ENCODE peak calls at places on chromosome 1, in nine cellular contexts. K is GM18507, L is left lobe of liver, B is bronchial epithelial cell, U is EH, Q is NCI-H1417 treated with DMSO at 0.1 percent for 48 hours, O is posterior vena cava, I is RWPE1, T is T-cell. S is an unnamed sample.
A peak's percentile ranks its signal among the peaks of the same experiment; 100 is the strongest.

GRCh38 chr1:67134692-67135091 is at the start of gene C1orf141:
- DNase-seq in O (no peak), T (no peak), B (no peak), Q (no peak), U (no peak), L (no peak), I (no peak), K (no peak), S (no peak)

GRCh38 chr1:109762821-109763645 is 690 bp downstream of the EPS8L3 start:
- DNase-seq in K (no peak), U (peak; percentile 81), T (no peak), Q (no peak), O (peak; percentile 75), L (peak; percentile 30), B (peak; percentile 56), I (peak; percentile 26), S (no peak)

GRCh38 chr1:21913258-21913657 is 23.9 kb downstream of the HSPG2 start:
- DNase-seq in Q (no peak), I (no peak), U (no peak), B (no peak), O (no peak), T (no peak), L (no peak), K (no peak), S (no peak)

GRCh38 chr1:15579683-15580047 is 5.2 kb downstream of the AGMAT start:
- DNase-seq in K (no peak), Q (no peak), I (no peak), T (no peak), B (no peak), L (peak; percentile 53), O (no peak), U (no peak), S (no peak)

GRCh38 chr1:27862671-27863551 is 9.4 kb upstream of the THEMIS2 start:
- DNase-seq in T (no peak), B (peak; percentile 100), I (peak; percentile 87), Q (no peak), U (peak; percentile 99), K (no peak), O (peak; percentile 88), L (peak; percentile 56), S (no peak)

GRCh38 chr1:228081578-228082259 is 789 bp upstream of the ARF1 start:
- DNase-seq in T (no peak), B (no peak), K (no peak), Q (no peak), L (no peak), U (peak; percentile 23), O (peak; percentile 73), I (no peak), S (no peak)

GRCh38 chr1:238281418-238281817 is 390.7 kb upstream of the ZP4 start:
- DNase-seq in L (no peak), B (no peak), I (no peak), O (no peak), Q (no peak), T (no peak), K (no peak), U (no peak), S (no peak)

GRCh38 chr1:12019858-12020509 is 686 bp downstream of the MIIP start:
- DNase-seq in O (no peak), B (no peak), L (no peak), K (no peak), U (peak; percentile 24), Q (no peak), I (peak; percentile 10), T (no peak), S (no peak)

GRCh38 chr1:43625063-43625780 is 24.7 kb upstream of the KDM4A start:
- DNase-seq in T (no peak), K (no peak), I (no peak), O (peak; percentile 50), Q (no peak), B (no peak), L (no peak), U (no peak), S (no peak)

GRCh38 chr1:181651276-181651675 is 168.0 kb downstream of the CACNA1E start:
- DNase-seq in T (no peak), Q (no peak), O (no peak), K (no peak), B (peak; percentile 41), L (no peak), U (no peak), I (no peak), S (no peak)

GRCh38 chr1:12368646-12369045 is 138.8 kb downstream of the VPS13D start:
- DNase-seq in I (no peak), L (no peak), T (no peak), Q (no peak), O (no peak), U (no peak), K (no peak), B (no peak), S (no peak)

GRCh38 chr1:97145321-97145956 is 423.9 kb downstream of the PTBP2 start:
- DNase-seq in K (no peak), L (no peak), Q (no peak), I (no peak), T (no peak), U (peak; percentile 89), B (no peak), O (no peak), S (no peak)

GRCh38 chr1:201763439-201764140 is 65.4 kb upstream of the IPO9 start:
- DNase-seq in Q (no peak), B (no peak), T (no peak), U (peak; percentile 80), I (no peak), K (no peak), L (no peak), O (no peak), S (no peak)

GRCh38 chr1:227273557-227273956 is 44.7 kb downstream of the CDC42BPA start:
- DNase-seq in Q (no peak), B (peak; percentile 43), U (peak; percentile 25), I (peak; percentile 56), L (no peak), T (no peak), K (no peak), O (no peak), S (no peak)

S was measured in CD8-positive, alpha-beta T cell.